ENCODE peak calls at places on chromosomes 3 and 15, in four cellular contexts. A, Q, E and T are unnamed samples.

GRCh38 chr15:65368300-65368617 is 9.5 kb downstream of the IGDCC3 start:
- DNase-seq in A (peak), Q (no peak), E (peak), T (peak)

GRCh38 chr15:41150279-41150678 is 34.2 kb upstream of the INO80 start:
- DNase-seq in E (no peak), A (no peak), Q (peak), T (no peak)

GRCh38 chr15:101432982-101433381 is 56.5 kb downstream of the PCSK6 start:
- DNase-seq in A (no peak), E (no peak), Q (no peak), T (no peak)

GRCh38 chr15:77028451-77029165 is 33.7 kb downstream of the PSTPIP1 start:
- DNase-seq in A (no peak), Q (no peak), E (no peak), T (no peak)

GRCh38 chr15:40941528-40942336 is 11.5 kb upstream of the CHAC1 start:
- DNase-seq in A (peak), E (no peak), Q (peak), T (peak)

GRCh38 chr3:65508743-65509422 is 529.8 kb downstream of the MAGI1 start:
- DNase-seq in E (no peak), Q (no peak), A (no peak), T (no peak)

GRCh38 chr3:188854395-188855149 is 317.2 kb upstream of the TPRG1 start:
- DNase-seq in E (no peak), Q (peak), A (no peak), T (no peak)

GRCh38 chr15:44066211-44066827 is 128.8 kb downstream of the FRMD5 start:
- DNase-seq in A (peak), Q (peak), E (peak), T (peak)

GRCh38 chr3:123667784-123668183 is 82.9 kb upstream of the HACD2 start:
- DNase-seq in E (no peak), Q (no peak), A (no peak), T (no peak)

GRCh38 chr15:57527382-57528091 is 64.2 kb upstream of the MYZAP start:
- DNase-seq in A (peak), E (peak), Q (peak), T (peak)

GRCh38 chr15:96350884-96351639 is 20.6 kb downstream of the NR2F2 start:
- DNase-seq in E (no peak), A (no peak), Q (peak), T (no peak)

GRCh38 chr3:108441528-108441927 is 68.9 kb downstream of the MYH15 start:
- DNase-seq in Q (no peak), E (no peak), A (no peak), T (no peak)

GRCh38 chr3:133872781-133873180 is 22.9 kb downstream of the RAB6B start:
- DNase-seq in E (no peak), Q (no peak), A (peak), T (no peak)

GRCh38 chr15:70701891-70702568 is 61.3 kb downstream of the UACA start:
- DNase-seq in Q (peak), A (no peak), E (no peak), T (no peak)

GRCh38 chr15:80875568-80875967 is 96.4 kb downstream of the CEMIP start:
- DNase-seq in E (no peak), A (no peak), Q (no peak), T (no peak)

GRCh38 chr3:111616417-111617105 is 21.4 kb upstream of the ZBED2 start:
- DNase-seq in Q (no peak), E (no peak), A (no peak), T (no peak)

GRCh38 chr15:59570364-59570763 is 41.2 kb upstream of the GCNT3 start:
- DNase-seq in A (no peak), E (no peak), Q (no peak), T (no peak)

GRCh38 chr15:56960116-56960515 is 41.7 kb downstream of the TCF12 start:
- DNase-seq in E (no peak), Q (no peak), A (no peak), T (no peak)

GRCh38 chr3:136753112-136753939 is 1.1 kb upstream of the STAG1 start:
- DNase-seq in E (no peak), A (no peak), Q (no peak), T (no peak)

GRCh38 chr3:100603449-100603848 is 6.0 kb upstream of the ADGRG7 start:
- DNase-seq in Q (peak), E (no peak), A (peak), T (no peak)

DNA sequence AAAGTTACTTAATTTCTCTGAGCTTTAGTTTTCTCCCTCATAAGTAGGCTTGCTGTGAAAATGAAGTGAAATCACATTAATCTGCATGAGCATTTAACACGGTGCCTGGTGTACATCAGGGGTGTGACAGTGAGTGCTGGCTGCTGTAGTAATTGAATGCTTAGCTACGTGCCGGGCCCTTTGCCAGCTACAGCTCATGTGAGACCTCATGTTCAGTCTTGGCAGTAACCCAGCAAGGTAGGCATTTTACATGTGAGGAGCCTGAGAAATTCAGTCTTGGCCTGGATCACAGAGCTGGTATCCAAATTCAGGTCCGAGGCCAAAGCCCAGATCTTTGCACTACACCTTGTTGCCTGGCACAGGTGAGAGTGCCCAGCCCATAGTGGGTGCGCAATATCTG is 9.1 kb downstream of the GHRL start:
- DNase-seq in Q (no peak), A (no peak), E (no peak), T (no peak)
- H3K9ac ChIP-seq in Q (no peak), A (no peak), E (no peak), T (no peak)

GRCh38 chr3:160754855-160755747 is 930 bp upstream of the PPM1L start:
- DNase-seq in Q (peak), E (peak), A (peak), T (peak)
- H2BK12ac ChIP-seq in Q (no peak), E (no peak), A (no peak), T (no peak)

GRCh38 chr3:186516645-186517044 is 27.5 kb downstream of the CRYGS start:
- DNase-seq in Q (no peak), E (no peak), A (no peak), T (no peak)
- H3K9ac ChIP-seq in Q (no peak), E (no peak), A (no peak), T (no peak)

GRCh38 chr3:12471228-12471627 is 13.1 kb upstream of the TSEN2 start:
- DNase-seq in Q (no peak), A (no peak), E (no peak), T (no peak)

GRCh38 chr3:12473503-12473902 is 10.8 kb upstream of the TSEN2 start:
- DNase-seq in E (no peak), Q (no peak), A (no peak), T (no peak)

GRCh38 chr3:12472000-12472399 is 12.3 kb upstream of the TSEN2 start:
- DNase-seq in A (no peak), E (no peak), Q (no peak), T (no peak)

GRCh38 chr3:12470680-12471079 is 13.6 kb upstream of the TSEN2 start:
- DNase-seq in A (no peak), E (no peak), Q (no peak), T (no peak)

GRCh38 chr3:12472796-12473195 is 11.5 kb upstream of the TSEN2 start:
- DNase-seq in A (no peak), E (no peak), Q (no peak), T (no peak)
- H2BK12ac ChIP-seq in A (no peak), E (no peak), Q (no peak), T (no peak)